ENCODE peak calls at places on chromosomes 7 and 10, in six cellular contexts. R, S, I, D, K and E are unnamed samples.

GRCh38 chr7:102223175-102223574 is 63.5 kb upstream of the SH2B2 start:
- DNase-seq in R (no peak), S (no peak), I (no peak), D (no peak), K (no peak), E (no peak)

GRCh38 chr7:100887186-100887954 is 2.1 kb downstream of the UFSP1 start:
- DNase-seq in R (no peak), S (no peak), I (no peak), D (no peak), K (no peak), E (no peak)

GRCh38 chr10:16049050-16049449 is 188.7 kb upstream of the MINDY3 start:
- DNase-seq in R (no peak), S (no peak), I (no peak), D (no peak), K (no peak), E (no peak)

GRCh38 chr7:18352339-18353255 is 143.0 kb upstream of the HDAC9 start:
- DNase-seq in R (no peak), S (peak; percentile 44), I (peak; percentile 55), D (peak; percentile 65), K (peak; percentile 73), E (peak; percentile 60)

GRCh38 chr10:10869592-10869991 is 148.1 kb upstream of the CELF2 start:
- DNase-seq in R (no peak), S (no peak), I (no peak), D (no peak), K (no peak), E (no peak)

GRCh38 chr10:124647421-124648130 is 96.6 kb downstream of the FAM53B start:
- DNase-seq in R (no peak), S (no peak), I (no peak), D (no peak), K (peak; percentile 39), E (peak; percentile 27)

GRCh38 chr7:27133409-27134157 is 3.0 kb upstream of the HOXA4 start:
- DNase-seq in R (no peak), S (no peak), I (no peak), D (no peak), K (no peak), E (no peak)

GRCh38 chr10:8393531-8393930 is 339.0 kb downstream of the GATA3 start:
- DNase-seq in R (no peak), S (no peak), I (no peak), D (no peak), K (no peak), E (no peak)

GRCh38 chr10:3911713-3912442 is 126.9 kb upstream of the KLF6 start:
- DNase-seq in R (no peak), S (no peak), I (no peak), D (no peak), K (peak; percentile 70), E (no peak)

GRCh38 chr7:126856691-126857291 is 395.9 kb downstream of the GRM8 start:
- DNase-seq in R (no peak), S (no peak), I (no peak), D (peak; percentile 70), K (no peak), E (no peak)

GRCh38 chr7:37732253-37732652 is 48.7 kb downstream of the GPR141 start:
- DNase-seq in R (no peak), S (peak; percentile 35), I (peak; percentile 52), D (peak; percentile 67), K (peak; percentile 34), E (peak; percentile 66)

GRCh38 chr10:122878799-122879338 is 512 bp downstream of the FAM24B start:
- DNase-seq in R (no peak), S (no peak), I (no peak), D (no peak), K (peak; percentile 25), E (no peak)

GRCh38 chr10:116671274-116671926 is 50.6 kb downstream of the PNLIPRP2 start:
- DNase-seq in R (no peak), S (no peak), I (no peak), D (no peak), K (no peak), E (no peak)

GRCh38 chr10:11345224-11346054 is 266.0 kb downstream of the USP6NL start:
- DNase-seq in R (no peak), S (no peak), I (no peak), D (peak; percentile 24), K (no peak), E (peak; percentile 41)

GRCh38 chr10:129848571-129849451 is 115.3 kb downstream of the EBF3 start:
- DNase-seq in R (no peak), S (no peak), I (no peak), D (no peak), K (peak; percentile 5), E (no peak)

GRCh38 chr7:50531928-50532327 is 33.3 kb downstream of the DDC start:
- DNase-seq in R (no peak), S (peak; percentile 82), I (peak; percentile 20), D (no peak), K (no peak), E (no peak)

GRCh38 chr7:103698064-103698463 is 252.1 kb upstream of the SLC26A5 start:
- DNase-seq in R (no peak), S (no peak), I (no peak), D (no peak), K (no peak), E (no peak)

GRCh38 chr7:80463272-80463920 is 48.5 kb downstream of the GNAT3 start:
- DNase-seq in R (no peak), S (no peak), I (no peak), D (no peak), K (peak; percentile 15), E (no peak)

GRCh38 chr7:139720705-139721231 is 57.0 kb downstream of the HIPK2 start:
- DNase-seq in R (no peak), S (no peak), I (no peak), D (no peak), K (peak; percentile 59), E (no peak)

GRCh38 chr7:138701312-138701923 is at the start of gene SVOPL:
- DNase-seq in R (no peak), S (no peak), I (no peak), D (no peak), K (no peak), E (no peak)

GRCh38 chr10:101940916-101941315 is 97.3 kb upstream of the KCNIP2 start:
- DNase-seq in R (no peak), S (no peak), I (no peak), D (no peak), K (peak; percentile 8), E (no peak)

GRCh38 chr7:81267508-81267907 is 348.7 kb upstream of the SEMA3C start:
- DNase-seq in R (no peak), S (no peak), I (no peak), D (no peak), K (peak; percentile 31), E (no peak)

GRCh38 chr10:13417459-13418126 is 69.5 kb upstream of the SEPHS1 start:
- DNase-seq in R (no peak), S (no peak), I (no peak), D (no peak), K (no peak), E (no peak)

GRCh38 chr7:131524699-131525098 is 31.7 kb downstream of the PODXL start:
- DNase-seq in R (no peak), S (no peak), I (no peak), D (no peak), K (no peak), E (no peak)

GRCh38 chr10:89001428-89002072 is 11.0 kb downstream of the FAS start:
- DNase-seq in R (no peak), S (no peak), I (no peak), D (peak; percentile 14), K (peak; percentile 56), E (no peak)

DNA sequence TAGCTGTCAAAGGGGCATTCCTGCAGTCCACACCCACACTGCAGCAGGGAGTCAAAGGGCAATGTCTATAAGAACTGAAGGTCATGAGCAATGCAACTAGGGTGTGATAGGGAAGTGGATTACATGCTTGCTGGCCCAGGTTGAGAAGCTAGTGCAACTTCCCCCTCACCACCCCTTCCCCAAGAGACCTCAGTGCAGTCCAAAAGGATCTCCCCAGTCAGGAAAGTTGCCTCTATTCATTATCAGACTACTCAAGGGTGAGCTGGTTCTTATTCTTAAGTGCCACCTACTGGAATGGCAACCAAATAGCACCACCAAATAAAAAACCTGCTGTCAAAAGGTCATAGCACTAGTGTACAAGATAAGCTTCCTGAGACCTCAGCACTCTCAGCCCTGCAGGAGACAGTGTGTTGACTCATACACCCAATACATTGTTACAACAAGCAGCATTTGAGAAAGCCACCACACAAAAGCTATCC is 28.2 kb downstream of the MTERF1 start:
- DNase-seq in R (no peak), S (no peak), I (no peak), D (peak; percentile 12), K (peak; percentile 6), E (no peak)
- TF ChIP-seq CTCF in R (no peak), S (no peak), I (no peak), D (peak; percentile 41), K (peak; percentile 37), E (no peak)

GRCh38 chr10:71725998-71726672 is 6.6 kb upstream of the C10orf105 start:
- DNase-seq in R (no peak), S (no peak), I (peak; percentile 48), D (peak; percentile 61), K (peak; percentile 29), E (peak; percentile 52)
- TF ChIP-seq CTCF in R (peak; percentile 36), S (peak; percentile 53), I (no peak), D (peak; percentile 54), K (peak; percentile 53), E (peak; percentile 69)

DNA sequence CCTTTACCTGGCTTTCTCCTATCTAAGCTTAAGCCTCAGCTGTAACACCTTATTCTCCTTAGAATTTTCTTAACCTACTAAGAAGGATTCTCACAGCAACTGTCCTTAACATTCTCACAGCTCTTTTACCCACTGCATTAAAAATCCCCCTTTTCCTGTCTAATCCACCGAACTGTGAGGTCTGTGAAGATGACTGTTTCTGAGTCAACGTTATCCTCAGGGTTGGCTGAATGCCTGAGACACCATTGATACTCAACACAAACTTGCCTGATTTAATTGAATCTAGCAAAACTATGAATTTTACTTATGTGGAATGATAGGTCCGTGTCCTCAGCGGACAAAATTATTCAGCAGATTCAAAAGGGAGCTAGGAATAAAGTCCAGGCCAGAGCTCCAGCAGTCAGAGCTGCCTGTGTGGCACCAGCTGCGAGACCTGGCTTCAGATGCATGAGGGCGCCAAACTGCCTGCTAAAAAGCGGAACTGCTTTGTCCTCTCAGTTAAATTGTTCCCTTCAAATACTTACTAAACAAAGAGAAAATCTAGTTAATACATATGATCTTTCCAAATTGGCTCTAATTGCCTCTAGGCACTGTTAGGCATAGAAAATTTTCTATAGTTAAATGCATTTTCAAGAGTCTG is 33.4 kb upstream of the VWDE start:
- DNase-seq in R (no peak), S (peak; percentile 44), I (peak; percentile 13), D (peak; percentile 64), K (peak; percentile 9), E (peak; percentile 17)
- TF ChIP-seq CTCF in R (peak; percentile 27), S (no peak), I (peak; percentile 21), D (peak; percentile 47), K (no peak), E (no peak)

DNA sequence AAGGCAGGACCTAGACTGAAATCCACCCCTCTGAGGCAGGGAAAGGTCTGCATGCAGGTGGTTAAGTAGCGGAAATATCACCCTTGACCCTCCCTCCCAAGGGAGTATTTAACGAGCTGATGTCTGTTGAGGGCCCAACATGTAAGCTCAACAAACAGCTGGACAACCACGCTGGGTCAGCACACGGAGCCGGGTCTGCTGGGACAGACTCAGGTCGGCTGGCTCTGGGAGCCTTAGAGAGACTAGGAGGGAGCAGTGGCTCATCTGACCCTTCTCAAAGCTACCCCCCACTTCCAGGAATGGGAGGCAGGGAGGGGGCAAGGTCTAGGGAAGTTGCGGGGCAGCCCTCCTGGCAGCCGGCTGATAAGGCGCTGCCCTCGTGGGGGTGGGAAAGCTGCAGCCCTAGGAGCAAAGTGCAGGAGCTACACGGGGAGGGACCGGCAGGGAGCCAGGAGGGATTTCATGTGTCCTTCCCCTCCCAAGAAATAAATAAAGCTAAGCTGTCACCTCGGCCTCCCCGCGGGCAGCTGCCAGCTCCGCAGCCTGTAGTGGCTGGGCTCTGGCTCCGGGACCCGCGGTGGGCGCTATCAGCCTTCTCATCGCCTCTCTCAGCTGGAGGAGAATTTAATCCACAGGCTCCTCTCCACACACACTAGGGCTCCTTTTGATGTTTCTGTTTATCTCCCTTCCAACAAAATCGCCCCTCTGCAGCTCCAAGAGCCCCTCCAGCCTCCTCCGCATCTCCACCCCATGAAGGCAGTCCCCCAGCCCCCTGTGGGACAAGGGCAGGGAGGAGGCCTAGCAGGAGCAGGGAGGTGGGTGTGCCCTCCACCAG is 80.8 kb downstream of the C10orf105 start:
- DNase-seq in R (no peak), S (peak; percentile 31), I (peak; percentile 64), D (no peak), K (no peak), E (no peak)
- TF ChIP-seq CTCF in R (no peak), S (no peak), I (no peak), D (no peak), K (no peak), E (no peak)